ENCODE peak calls at places on chromosomes 4 and X, in five cellular contexts. E is HCT116, U is fibroblast of mammary gland, C is OCI-LY7, Z is WERI-Rb-1. J is an unnamed sample.

GRCh38 chrX:31480696-31481095 is 408.9 kb upstream of the FTHL17 start:
- DNase-seq in E (no peak), U (no peak), C (no peak), Z (no peak), J (no peak)

GRCh38 chrX:129650821-129651510 is 3.8 kb downstream of the APLN start:
- DNase-seq in E (no peak), U (no peak), C (no peak), Z (no peak), J (no peak)

GRCh38 chr4:188414441-188414840 is 275.2 kb downstream of the TRIML1 start:
- DNase-seq in E (no peak), U (no peak), C (no peak), Z (no peak), J (no peak)

GRCh38 chrX:114338870-114339269 is 245.0 kb upstream of the HTR2C start:
- DNase-seq in E (no peak), U (peak; percentile 0), C (no peak), Z (no peak), J (no peak)

GRCh38 chrX:23952984-23953907 is 45.4 kb downstream of the CXorf58 start:
- DNase-seq in E (no peak), U (no peak), C (peak; percentile 61), Z (no peak), J (peak; percentile 15)

GRCh38 chr4:1715002-1715761 is 3.1 kb upstream of the SLBP start:
- DNase-seq in E (no peak), U (peak; percentile 25), C (peak; percentile 83), Z (no peak), J (no peak)

GRCh38 chrX:143633530-143634372 is 2.1 kb downstream of the SLITRK4 start:
- DNase-seq in E (no peak), U (no peak), C (no peak), Z (no peak), J (no peak)

GRCh38 chr4:3830774-3831528 is 64.8 kb downstream of the ADRA2C start:
- DNase-seq in E (no peak), U (no peak), C (no peak), Z (peak; percentile 54), J (no peak)

GRCh38 chrX:54920610-54921426 is at the start of gene TRO:
- DNase-seq in E (no peak), U (no peak), C (no peak), Z (peak; percentile 35), J (peak; percentile 35)

GRCh38 chr4:186623546-186623945 is 68.2 kb upstream of the MTNR1A start:
- DNase-seq in E (no peak), U (peak; percentile 28), C (no peak), Z (no peak), J (no peak)

GRCh38 chr4:184506527-184507121 is 32.3 kb upstream of the IRF2 start:
- DNase-seq in E (no peak), U (no peak), C (peak; percentile 85), Z (peak; percentile 20), J (no peak)

GRCh38 chr4:183165371-183165770 is 66.3 kb downstream of the WWC2 start:
- DNase-seq in E (no peak), U (no peak), C (no peak), Z (no peak), J (peak; percentile 67)

GRCh38 chr4:24473309-24473721 is 111.0 kb downstream of the DHX15 start:
- DNase-seq in E (no peak), U (peak; percentile 30), C (peak; percentile 13), Z (peak; percentile 48), J (peak; percentile 46)

GRCh38 chrX:151391722-151392121 is 5.3 kb upstream of the VMA21 start:
- DNase-seq in E (no peak), U (no peak), C (no peak), Z (no peak), J (no peak)

GRCh38 chr4:528296-528695 is 29.3 kb downstream of the PIGG start:
- DNase-seq in E (no peak), U (no peak), C (no peak), Z (no peak), J (no peak)

GRCh38 chr4:143260750-143261149 is 75.9 kb upstream of the GAB1 start:
- DNase-seq in E (no peak), U (no peak), C (no peak), Z (no peak), J (no peak)

GRCh38 chr4:143587703-143588102 is 74.2 kb downstream of the SMARCA5 start:
- DNase-seq in E (peak; percentile 18), U (peak; percentile 33), C (no peak), Z (peak; percentile 48), J (peak; percentile 23)

GRCh38 chrX:55007633-55008032 is 7.5 kb downstream of the APEX2 start:
- DNase-seq in E (no peak), U (peak; percentile 65), C (no peak), Z (no peak), J (peak; percentile 52)

GRCh38 chr4:173521474-173522159 is 8.4 kb downstream of the HAND2 start:
- DNase-seq in E (no peak), U (no peak), C (no peak), Z (no peak), J (no peak)

GRCh38 chrX:103776586-103776985 is at the start of gene PLP1:
- DNase-seq in E (no peak), U (no peak), C (no peak), Z (no peak), J (no peak)

GRCh38 chrX:29419774-29420553 is 795.4 kb upstream of the MAGEB2 start:
- DNase-seq in E (peak; percentile 21), U (no peak), C (no peak), Z (no peak), J (peak; percentile 87)

DNA sequence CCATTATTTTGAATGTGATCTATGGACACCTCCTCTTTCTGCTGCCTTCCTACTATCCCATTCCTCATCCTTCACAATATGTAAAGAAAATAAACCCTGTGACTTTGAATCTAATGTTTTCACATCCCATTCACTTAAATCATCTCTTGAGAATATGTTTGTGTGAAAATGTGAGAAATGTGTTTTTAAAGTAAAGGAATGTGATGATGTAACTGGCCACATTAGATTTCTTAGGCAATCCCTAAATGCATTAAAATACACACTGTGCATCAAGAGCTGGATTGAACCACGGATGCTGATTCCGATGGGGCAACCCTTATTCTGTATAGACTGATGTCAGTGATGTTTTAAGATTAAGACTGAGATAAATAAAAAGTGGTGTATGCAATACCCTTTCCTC is 558.9 kb upstream of the TENM3 start:
- DNase-seq in E (no peak), U (peak; percentile 85), C (no peak), Z (no peak), J (peak; percentile 91)
- TF ChIP-seq CTCF in E (no peak), U (no peak), C (no peak), Z (no peak), J (no peak)

DNA sequence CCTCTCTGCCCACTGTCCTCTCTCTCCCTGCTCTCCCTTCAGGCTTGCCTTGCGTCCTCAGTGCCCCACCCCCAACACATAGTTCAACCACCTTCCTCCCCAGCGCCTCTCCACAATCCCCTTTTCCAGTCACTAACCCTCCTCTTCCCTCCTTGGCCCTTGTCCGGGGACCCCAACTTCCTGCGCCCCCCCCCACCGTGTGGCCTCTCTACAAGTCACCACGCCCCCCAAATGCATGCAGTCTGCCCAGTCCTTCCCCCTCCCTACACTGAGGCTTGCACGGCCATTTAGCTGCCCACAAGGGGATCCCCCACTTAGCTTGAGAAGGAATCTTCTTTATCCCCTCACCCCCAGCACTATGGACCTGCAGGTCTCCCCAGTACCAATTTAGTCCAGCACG is 569 bp downstream of the CXCR3 start:
- DNase-seq in E (no peak), U (no peak), C (no peak), Z (no peak), J (no peak)
- H3K4me3 ChIP-seq in E (no peak overlapping the region), U (no peak overlapping the region), C (no peak overlapping the region), Z (no peak overlapping the region), J (no peak overlapping the region)

DNA sequence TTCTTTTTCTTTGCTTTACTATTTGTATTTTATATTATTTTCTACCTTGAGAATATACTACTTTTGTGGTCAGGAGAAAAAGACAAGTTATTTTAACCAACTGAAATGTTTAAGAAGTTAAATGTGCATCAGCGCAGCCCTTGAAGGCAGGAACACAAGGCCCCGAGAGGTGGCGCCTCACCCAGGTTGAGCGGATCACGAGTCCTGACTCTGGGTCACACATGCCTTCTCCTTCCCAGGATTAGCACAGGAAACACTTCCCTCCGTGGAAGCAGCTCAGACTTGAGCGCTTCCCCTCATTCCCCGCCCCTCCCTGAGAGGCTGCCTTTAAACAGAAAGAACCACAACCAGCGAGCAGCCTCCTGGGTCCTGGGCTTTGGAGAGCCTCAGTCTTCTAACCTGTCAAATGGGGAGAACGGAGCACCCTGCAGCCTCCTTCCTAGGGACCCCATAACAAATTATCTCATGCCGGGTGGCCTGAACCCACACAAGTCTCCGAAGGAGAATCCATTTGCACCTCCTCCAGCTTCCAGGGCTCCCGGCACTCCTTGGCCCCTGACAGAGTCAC is 217.6 kb downstream of the AFAP1 start:
- DNase-seq in E (no peak), U (no peak), C (no peak), Z (no peak), J (peak; percentile 47)
- TF ChIP-seq CTCF in E (peak; percentile 15), U (no peak), C (no peak), Z (peak; percentile 4), J (peak; percentile 57)

DNA sequence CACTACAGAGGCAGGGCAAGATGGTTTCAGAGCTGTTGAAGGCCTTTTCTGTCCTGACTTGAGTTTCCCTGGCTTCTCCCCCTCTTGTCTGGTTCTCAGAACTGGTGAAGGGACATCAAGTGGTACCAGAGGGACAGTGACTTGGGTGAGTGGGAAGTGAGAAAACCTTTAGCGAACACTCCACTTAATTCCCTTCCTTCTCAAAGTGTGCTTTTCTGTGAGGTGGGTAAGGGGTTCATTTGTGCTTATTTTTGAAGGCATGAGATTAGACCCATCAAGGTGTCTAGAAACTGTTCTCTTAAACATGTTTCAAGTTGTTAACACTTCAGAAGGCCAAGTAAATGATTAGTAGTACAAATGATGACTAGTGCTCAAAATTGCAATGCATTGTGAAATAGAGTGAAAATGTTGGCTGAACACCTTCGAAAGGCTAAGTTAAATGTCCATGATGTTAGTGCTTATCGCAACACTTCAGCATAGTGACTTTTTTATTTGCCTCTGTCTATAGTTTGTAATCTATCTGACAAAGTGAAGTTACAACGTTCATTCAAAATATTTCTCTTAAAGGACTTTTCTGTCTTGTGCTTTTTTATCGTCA is 2.8 kb downstream of the AREG start:
- DNase-seq in E (no peak), U (peak; percentile 48), C (no peak), Z (no peak), J (peak; percentile 51)
- H3K4me3 ChIP-seq in E (peak overlapping the region; percentile 65), U (peak overlapping the region; percentile 6), C (no peak overlapping the region), Z (no peak overlapping the region), J (peak overlapping the region; percentile 81)

GRCh38 chrX:119382606-119383005 is 16.5 kb upstream of the SLC25A43 start:
- DNase-seq in E (no peak), U (no peak), C (no peak), Z (no peak), J (no peak)
- TF ChIP-seq CTCF in E (no peak), U (no peak), C (no peak), Z (no peak), J (no peak)

DNA sequence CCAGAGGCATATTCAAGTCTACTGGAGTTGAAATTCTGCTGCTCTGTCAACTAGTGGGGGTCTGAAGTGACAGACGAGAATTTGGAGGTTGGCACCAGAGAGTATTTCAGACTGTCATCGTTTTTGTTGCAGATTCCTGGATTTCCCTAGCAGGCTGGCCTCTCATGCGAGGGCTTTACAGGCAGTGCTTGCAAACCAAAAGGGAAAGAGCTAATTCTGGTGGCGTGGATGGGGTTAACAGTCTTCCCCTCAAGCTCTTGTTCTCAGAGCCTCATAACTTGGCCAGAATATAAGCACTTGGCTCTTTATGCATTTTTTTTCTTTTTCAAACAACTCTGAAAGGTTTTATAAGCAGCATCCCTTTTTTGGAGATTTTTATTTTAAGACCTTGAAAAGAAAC is at the start of gene SPARCL1:
- DNase-seq in E (no peak), U (peak; percentile 23), C (no peak), Z (no peak), J (no peak)
- H3K4me3 ChIP-seq in E (no peak within 1 kb of the TSS), U (no peak within 1 kb of the TSS), C (no peak within 1 kb of the TSS), Z (no peak within 1 kb of the TSS), J (no peak within 1 kb of the TSS)

GRCh38 chrX:50941638-50942037 is 31.1 kb downstream of the BMP15 start:
- DNase-seq in E (no peak), U (no peak), C (peak; percentile 1), Z (peak; percentile 5), J (peak; percentile 0)
- TF ChIP-seq CTCF in E (peak; percentile 6), U (peak; percentile 37), C (peak; percentile 46), Z (peak; percentile 63), J (peak; percentile 34)

J was measured in choroid plexus epithelial cell.